ENCODE peak calls at places on chromosomes 12 and 14, in ten cellular contexts. One of them, this sample, is unnamed.

GRCh38 chr12:99505805-99506204 is 141.7 kb upstream of the GARIN6 start:
- DNase-seq in activated naive CD4-positive, alpha-beta T cell treated with anti-CD3 and anti-CD28 coated beads for 36 hours: no peak
- DNase-seq in breast epithelium: no peak
- DNase-seq in activated CD4-positive, alpha-beta T cell treated with anti-CD3 and anti-CD28 coated beads, Interleukin-2, amount 10 ng/mL, durations not matched to agents 7 days and 5 days: no peak
- DNase-seq in NCI-H1694: no peak
- DNase-seq in stimulated activated CD4-positive, alpha-beta T cell treated with anti-CD3 and anti-CD28 coated beads, Interleukin-4, amount 100 ng/mL, for 48 hours: no peak
- DNase-seq in frontal cortex: no peak
- DNase-seq in naive thymus-derived CD8-positive, alpha-beta T cell: no peak
- DNase-seq in testis: no peak
- DNase-seq in EL: no peak
- DNase-seq in this sample: no peak

GRCh38 chr12:112004041-112004440 is 8.9 kb downstream of the TMEM116 start:
- DNase-seq in activated naive CD4-positive, alpha-beta T cell treated with anti-CD3 and anti-CD28 coated beads for 36 hours: no peak
- DNase-seq in breast epithelium: no peak
- DNase-seq in activated CD4-positive, alpha-beta T cell treated with anti-CD3 and anti-CD28 coated beads, Interleukin-2, amount 10 ng/mL, durations not matched to agents 7 days and 5 days: no peak
- DNase-seq in NCI-H1694: no peak
- DNase-seq in stimulated activated CD4-positive, alpha-beta T cell treated with anti-CD3 and anti-CD28 coated beads, Interleukin-4, amount 100 ng/mL, for 48 hours: no peak
- DNase-seq in frontal cortex: no peak
- DNase-seq in naive thymus-derived CD8-positive, alpha-beta T cell: no peak
- DNase-seq in testis: no peak
- DNase-seq in EL: no peak
- DNase-seq in this sample: no peak

GRCh38 chr14:95018845-95019244 is 138.5 kb downstream of the DICER1 start:
- DNase-seq in activated naive CD4-positive, alpha-beta T cell treated with anti-CD3 and anti-CD28 coated beads for 36 hours: no peak
- DNase-seq in breast epithelium: no peak
- DNase-seq in activated CD4-positive, alpha-beta T cell treated with anti-CD3 and anti-CD28 coated beads, Interleukin-2, amount 10 ng/mL, durations not matched to agents 7 days and 5 days: no peak
- DNase-seq in NCI-H1694: peak; percentile 43
- DNase-seq in stimulated activated CD4-positive, alpha-beta T cell treated with anti-CD3 and anti-CD28 coated beads, Interleukin-4, amount 100 ng/mL, for 48 hours: no peak
- DNase-seq in frontal cortex: no peak
- DNase-seq in naive thymus-derived CD8-positive, alpha-beta T cell: no peak
- DNase-seq in testis: no peak
- DNase-seq in EL: no peak
- DNase-seq in this sample: no peak

GRCh38 chr12:30870491-30871265 is 55.9 kb upstream of the TSPAN11 start:
- DNase-seq in activated naive CD4-positive, alpha-beta T cell treated with anti-CD3 and anti-CD28 coated beads for 36 hours: no peak
- DNase-seq in breast epithelium: no peak
- DNase-seq in activated CD4-positive, alpha-beta T cell treated with anti-CD3 and anti-CD28 coated beads, Interleukin-2, amount 10 ng/mL, durations not matched to agents 7 days and 5 days: no peak
- DNase-seq in NCI-H1694: no peak
- DNase-seq in stimulated activated CD4-positive, alpha-beta T cell treated with anti-CD3 and anti-CD28 coated beads, Interleukin-4, amount 100 ng/mL, for 48 hours: no peak
- DNase-seq in frontal cortex: no peak
- DNase-seq in naive thymus-derived CD8-positive, alpha-beta T cell: no peak
- DNase-seq in testis: no peak
- DNase-seq in EL: no peak
- DNase-seq in this sample: no peak

GRCh38 chr12:4275869-4276253 is 2.3 kb downstream of the CCND2 start:
- DNase-seq in activated naive CD4-positive, alpha-beta T cell treated with anti-CD3 and anti-CD28 coated beads for 36 hours: no peak
- DNase-seq in breast epithelium: no peak
- DNase-seq in activated CD4-positive, alpha-beta T cell treated with anti-CD3 and anti-CD28 coated beads, Interleukin-2, amount 10 ng/mL, durations not matched to agents 7 days and 5 days: no peak
- DNase-seq in NCI-H1694: no peak
- DNase-seq in stimulated activated CD4-positive, alpha-beta T cell treated with anti-CD3 and anti-CD28 coated beads, Interleukin-4, amount 100 ng/mL, for 48 hours: no peak
- DNase-seq in frontal cortex: no peak
- DNase-seq in naive thymus-derived CD8-positive, alpha-beta T cell: no peak
- DNase-seq in testis: no peak
- DNase-seq in EL: no peak
- DNase-seq in this sample: peak; percentile 37

GRCh38 chr14:88995437-88996198 is 171.2 kb downstream of the TTC8 start:
- DNase-seq in activated naive CD4-positive, alpha-beta T cell treated with anti-CD3 and anti-CD28 coated beads for 36 hours: no peak
- DNase-seq in breast epithelium: no peak
- DNase-seq in activated CD4-positive, alpha-beta T cell treated with anti-CD3 and anti-CD28 coated beads, Interleukin-2, amount 10 ng/mL, durations not matched to agents 7 days and 5 days: no peak
- DNase-seq in NCI-H1694: no peak
- DNase-seq in stimulated activated CD4-positive, alpha-beta T cell treated with anti-CD3 and anti-CD28 coated beads, Interleukin-4, amount 100 ng/mL, for 48 hours: no peak
- DNase-seq in frontal cortex: no peak
- DNase-seq in naive thymus-derived CD8-positive, alpha-beta T cell: no peak
- DNase-seq in testis: no peak
- DNase-seq in EL: peak; percentile 61
- DNase-seq in this sample: peak; percentile 65

GRCh38 chr12:27573972-27574371 is 50.0 kb downstream of the PPFIBP1 start:
- DNase-seq in activated naive CD4-positive, alpha-beta T cell treated with anti-CD3 and anti-CD28 coated beads for 36 hours: no peak
- DNase-seq in breast epithelium: no peak
- DNase-seq in activated CD4-positive, alpha-beta T cell treated with anti-CD3 and anti-CD28 coated beads, Interleukin-2, amount 10 ng/mL, durations not matched to agents 7 days and 5 days: no peak
- DNase-seq in NCI-H1694: no peak
- DNase-seq in stimulated activated CD4-positive, alpha-beta T cell treated with anti-CD3 and anti-CD28 coated beads, Interleukin-4, amount 100 ng/mL, for 48 hours: no peak
- DNase-seq in frontal cortex: no peak
- DNase-seq in naive thymus-derived CD8-positive, alpha-beta T cell: no peak
- DNase-seq in testis: no peak
- DNase-seq in EL: peak; percentile 98
- DNase-seq in this sample: peak; percentile 95

GRCh38 chr14:59919582-59920377 is at the start of gene LRRC9:
- DNase-seq in activated naive CD4-positive, alpha-beta T cell treated with anti-CD3 and anti-CD28 coated beads for 36 hours: peak; percentile 8
- DNase-seq in breast epithelium: no peak
- DNase-seq in activated CD4-positive, alpha-beta T cell treated with anti-CD3 and anti-CD28 coated beads, Interleukin-2, amount 10 ng/mL, durations not matched to agents 7 days and 5 days: peak; percentile 10
- DNase-seq in NCI-H1694: peak; percentile 79
- DNase-seq in stimulated activated CD4-positive, alpha-beta T cell treated with anti-CD3 and anti-CD28 coated beads, Interleukin-4, amount 100 ng/mL, for 48 hours: no peak
- DNase-seq in frontal cortex: no peak
- DNase-seq in naive thymus-derived CD8-positive, alpha-beta T cell: peak; percentile 61
- DNase-seq in testis: peak; percentile 73
- DNase-seq in EL: peak; percentile 3
- DNase-seq in this sample: peak; percentile 43

GRCh38 chr14:93969082-93969828 is 7.1 kb downstream of the ASB2 start:
- DNase-seq in activated naive CD4-positive, alpha-beta T cell treated with anti-CD3 and anti-CD28 coated beads for 36 hours: no peak
- DNase-seq in breast epithelium: no peak
- DNase-seq in activated CD4-positive, alpha-beta T cell treated with anti-CD3 and anti-CD28 coated beads, Interleukin-2, amount 10 ng/mL, durations not matched to agents 7 days and 5 days: no peak
- DNase-seq in NCI-H1694: peak; percentile 90
- DNase-seq in stimulated activated CD4-positive, alpha-beta T cell treated with anti-CD3 and anti-CD28 coated beads, Interleukin-4, amount 100 ng/mL, for 48 hours: no peak
- DNase-seq in frontal cortex: no peak
- DNase-seq in naive thymus-derived CD8-positive, alpha-beta T cell: no peak
- DNase-seq in testis: no peak
- DNase-seq in EL: no peak
- DNase-seq in this sample: no peak

GRCh38 chr14:99532310-99532709 is 51.1 kb downstream of the CCNK start:
- DNase-seq in activated naive CD4-positive, alpha-beta T cell treated with anti-CD3 and anti-CD28 coated beads for 36 hours: no peak
- DNase-seq in breast epithelium: no peak
- DNase-seq in activated CD4-positive, alpha-beta T cell treated with anti-CD3 and anti-CD28 coated beads, Interleukin-2, amount 10 ng/mL, durations not matched to agents 7 days and 5 days: no peak
- DNase-seq in NCI-H1694: no peak
- DNase-seq in stimulated activated CD4-positive, alpha-beta T cell treated with anti-CD3 and anti-CD28 coated beads, Interleukin-4, amount 100 ng/mL, for 48 hours: no peak
- DNase-seq in frontal cortex: no peak
- DNase-seq in naive thymus-derived CD8-positive, alpha-beta T cell: no peak
- DNase-seq in testis: no peak
- DNase-seq in EL: no peak
- DNase-seq in this sample: no peak

GRCh38 chr14:93015039-93015438 is 92.1 kb downstream of the CHGA start:
- DNase-seq in activated naive CD4-positive, alpha-beta T cell treated with anti-CD3 and anti-CD28 coated beads for 36 hours: no peak
- DNase-seq in breast epithelium: no peak
- DNase-seq in activated CD4-positive, alpha-beta T cell treated with anti-CD3 and anti-CD28 coated beads, Interleukin-2, amount 10 ng/mL, durations not matched to agents 7 days and 5 days: no peak
- DNase-seq in NCI-H1694: no peak
- DNase-seq in stimulated activated CD4-positive, alpha-beta T cell treated with anti-CD3 and anti-CD28 coated beads, Interleukin-4, amount 100 ng/mL, for 48 hours: no peak
- DNase-seq in frontal cortex: no peak
- DNase-seq in naive thymus-derived CD8-positive, alpha-beta T cell: no peak
- DNase-seq in testis: no peak
- DNase-seq in EL: no peak
- DNase-seq in this sample: no peak

GRCh38 chr14:22545842-22546721 is 42.9 kb downstream of the DAD1 start:
- DNase-seq in activated naive CD4-positive, alpha-beta T cell treated with anti-CD3 and anti-CD28 coated beads for 36 hours: peak; percentile 64
- DNase-seq in breast epithelium: no peak
- DNase-seq in activated CD4-positive, alpha-beta T cell treated with anti-CD3 and anti-CD28 coated beads, Interleukin-2, amount 10 ng/mL, durations not matched to agents 7 days and 5 days: peak; percentile 17
- DNase-seq in NCI-H1694: no peak
- DNase-seq in stimulated activated CD4-positive, alpha-beta T cell treated with anti-CD3 and anti-CD28 coated beads, Interleukin-4, amount 100 ng/mL, for 48 hours: no peak
- DNase-seq in frontal cortex: no peak
- DNase-seq in naive thymus-derived CD8-positive, alpha-beta T cell: peak; percentile 52
- DNase-seq in testis: peak; percentile 36
- DNase-seq in EL: peak; percentile 79
- DNase-seq in this sample: peak; percentile 88

GRCh38 chr14:76304536-76305473 is 71.1 kb upstream of the ESRRB start:
- DNase-seq in activated naive CD4-positive, alpha-beta T cell treated with anti-CD3 and anti-CD28 coated beads for 36 hours: no peak
- DNase-seq in breast epithelium: no peak
- DNase-seq in activated CD4-positive, alpha-beta T cell treated with anti-CD3 and anti-CD28 coated beads, Interleukin-2, amount 10 ng/mL, durations not matched to agents 7 days and 5 days: no peak
- DNase-seq in NCI-H1694: no peak
- DNase-seq in stimulated activated CD4-positive, alpha-beta T cell treated with anti-CD3 and anti-CD28 coated beads, Interleukin-4, amount 100 ng/mL, for 48 hours: no peak
- DNase-seq in frontal cortex: no peak
- DNase-seq in naive thymus-derived CD8-positive, alpha-beta T cell: no peak
- DNase-seq in testis: no peak
- DNase-seq in EL: no peak
- DNase-seq in this sample: no peak

This sample was measured in Daoy.